ENCODE peak calls at places on chromosomes 11 and 22, in six cellular contexts. H is IMR-90, U is adrenal gland, L is tibial nerve, J is uterus, V is spleen. S is an unnamed sample.

GRCh38 chr11:8699903-8700302 is 17.3 kb downstream of the RPL27A start:
- DNase-seq in V (no peak), L (no peak), H (peak), J (peak), U (no peak), S (no peak)

GRCh38 chr11:17352925-17353227 is 1.3 kb downstream of the NCR3LG1 start:
- DNase-seq in U (no peak), V (peak), H (peak), J (peak), L (peak), S (peak)

GRCh38 chr11:383431-383830 is 10.6 kb upstream of the PKP3 start:
- DNase-seq in J (no peak), H (no peak), V (no peak), U (no peak), L (no peak), S (no peak)

GRCh38 chr11:128582496-128583366 is 4.6 kb downstream of the ETS1 start:
- DNase-seq in L (no peak), V (no peak), J (no peak), U (peak), H (peak), S (no peak)

GRCh38 chr11:102267602-102268001 is 49.7 kb upstream of the BIRC3 start:
- DNase-seq in J (peak), H (peak), U (peak), V (no peak), L (no peak), S (no peak)

GRCh38 chr11:59102259-59102765 is 4.7 kb upstream of the FAM111B start:
- DNase-seq in V (peak), J (peak), H (peak), U (peak), L (peak), S (peak)

GRCh38 chr11:128552783-128553661 is 34.3 kb downstream of the ETS1 start:
- DNase-seq in V (peak), L (no peak), H (peak), U (no peak), J (no peak), S (no peak)

GRCh38 chr22:45709004-45709739 is 37.5 kb downstream of the ATXN10 start:
- DNase-seq in L (no peak), H (peak), V (no peak), U (peak), J (no peak), S (no peak)

GRCh38 chr11:134598368-134598767 is 186.3 kb upstream of the B3GAT1 start:
- DNase-seq in U (no peak), H (no peak), L (no peak), J (no peak), V (no peak), S (no peak)

GRCh38 chr11:45028921-45029680 is 78.4 kb upstream of the TP53I11 start:
- DNase-seq in U (no peak), H (no peak), V (no peak), L (no peak), J (no peak), S (no peak)

GRCh38 chr11:3947084-3947483 is 91.6 kb downstream of the STIM1 start:
- DNase-seq in V (no peak), J (peak), U (peak), L (peak), H (peak), S (no peak)

GRCh38 chr11:123478352-123478986 is 48.4 kb downstream of the GRAMD1B start:
- DNase-seq in H (peak), L (no peak), U (peak), J (peak), V (no peak), S (no peak)

GRCh38 chr11:32109138-32109537 is 18.3 kb downstream of the RCN1 start:
- DNase-seq in L (no peak), J (no peak), V (no peak), H (peak), U (no peak), S (no peak)

GRCh38 chr11:70788247-70789022 is 390.1 kb downstream of the CTTN start:
- DNase-seq in V (no peak), L (no peak), H (peak), U (peak), J (no peak), S (no peak)

GRCh38 chr11:10655227-10655626 is 38.3 kb downstream of the IRAG1 start:
- DNase-seq in V (no peak), U (no peak), J (no peak), H (no peak), L (no peak), S (no peak)

GRCh38 chr11:72631806-72632731 is 42.2 kb downstream of the PDE2A start:
- DNase-seq in J (peak), U (peak), V (peak), H (no peak), L (no peak), S (peak)

GRCh38 chr22:21612858-21613257 is 17.0 kb downstream of the YDJC start:
- DNase-seq in U (no peak), L (no peak), J (no peak), V (no peak), H (no peak), S (no peak)

GRCh38 chr22:22119003-22119402 is 125.6 kb upstream of the VPREB1 start:
- DNase-seq in L (no peak), J (no peak), H (no peak), U (no peak), V (no peak), S (no peak)

GRCh38 chr11:77819921-77820564 is 479 bp downstream of the RSF1 start:
- DNase-seq in U (peak), V (no peak), L (peak), J (peak), H (peak), S (peak)

GRCh38 chr11:18752502-18752901 is 26.5 kb upstream of the IGSF22 start:
- DNase-seq in H (no peak), V (no peak), U (no peak), L (no peak), J (no peak), S (no peak)

GRCh38 chr11:134644489-134645456 is 232.7 kb upstream of the B3GAT1 start:
- DNase-seq in V (peak), H (no peak), U (no peak), L (no peak), J (no peak), S (no peak)

GRCh38 chr11:41714101-41714500 is 254.6 kb upstream of the LRRC4C start:
- DNase-seq in L (no peak), U (no peak), H (no peak), V (no peak), J (no peak), S (no peak)

GRCh38 chr22:45612451-45612901 is 59.2 kb upstream of the ATXN10 start:
- DNase-seq in U (peak), V (no peak), J (peak), L (peak), H (peak), S (peak)

GRCh38 chr22:21028277-21029251 is 3.8 kb downstream of the SLC7A4 start:
- DNase-seq in U (no peak), L (no peak), V (no peak), H (no peak), J (no peak), S (no peak)

DNA sequence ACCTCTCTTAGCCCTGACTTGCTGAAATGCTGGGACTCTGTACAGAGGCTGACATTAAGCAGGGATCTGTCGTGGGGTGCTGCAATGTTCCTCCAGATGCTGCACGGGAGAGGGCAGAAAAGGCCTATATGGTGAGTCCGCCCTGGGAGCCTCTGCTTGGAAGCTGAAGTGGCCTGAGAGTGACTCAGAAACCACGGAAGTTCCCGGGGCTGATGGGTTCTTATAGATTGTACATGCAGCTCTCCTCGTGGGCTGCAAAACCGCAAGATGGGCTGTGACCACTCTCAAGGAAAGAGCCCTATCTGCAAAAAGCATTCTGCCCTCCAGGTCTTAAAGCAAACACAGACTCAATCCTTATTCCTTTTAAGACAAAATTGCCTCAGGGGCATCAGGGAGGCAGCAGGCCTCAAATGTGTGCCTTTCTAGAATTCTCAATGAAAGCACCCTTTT is 5.8 kb upstream of the SLC43A3 start:
- DNase-seq in V (no peak), L (peak), U (no peak), H (peak), J (no peak), S (no peak)
- TF ChIP-seq POLR2A in V (no peak), L (no peak), U (no peak), H (no peak), J (no peak), S (no peak)

DNA sequence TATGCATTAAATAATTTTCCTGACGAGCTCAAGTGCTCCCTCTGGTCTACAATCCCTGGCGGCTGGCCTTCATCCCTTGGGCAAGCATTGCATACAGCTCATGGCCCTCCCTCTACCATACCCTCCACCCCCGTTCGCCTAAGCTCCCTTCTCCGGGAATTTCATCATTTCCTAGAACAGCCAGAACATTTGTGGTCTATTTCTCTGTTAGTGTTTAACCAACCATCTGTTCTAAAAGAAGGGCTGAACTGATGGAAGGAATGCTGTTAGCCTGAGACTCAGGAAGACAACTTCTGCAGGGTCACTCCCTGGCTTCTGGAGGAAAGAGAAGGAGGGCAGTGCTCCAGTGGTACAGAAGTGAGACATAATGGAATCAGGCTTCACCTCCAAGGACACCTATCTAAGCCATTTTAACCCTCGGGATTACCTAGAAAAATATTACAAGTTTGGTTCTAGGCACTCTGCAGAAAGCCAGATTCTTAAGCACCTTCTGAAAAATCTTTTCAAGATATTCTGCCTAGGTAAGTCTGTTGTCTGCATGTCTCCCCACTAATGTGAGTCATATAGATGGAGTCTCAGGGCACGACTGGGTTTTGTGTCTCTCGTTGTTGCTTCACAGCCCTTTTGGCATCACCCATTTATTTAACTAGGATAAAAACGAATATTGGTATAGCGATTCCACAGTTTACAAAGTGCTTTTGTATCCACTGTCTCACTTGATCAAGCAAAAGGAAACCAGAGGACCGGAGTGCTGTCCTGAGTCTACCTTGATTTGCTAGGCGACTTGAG is at the start of gene NNMT:
- DNase-seq in J (peak), V (no peak), U (peak), L (peak), H (peak), S (peak)
- TF ChIP-seq CTCF in J (no peak), V (no peak), U (no peak), L (no peak), H (peak), S (no peak)

GRCh38 chr11:2218234-2218633 is 46.6 kb upstream of the TH start:
- DNase-seq in U (no peak), H (no peak), V (no peak), L (no peak), J (no peak), S (no peak)

GRCh38 chr11:2215561-2216399 is 44.2 kb upstream of the TH start:
- DNase-seq in H (no peak), V (peak), U (peak), J (peak), L (no peak), S (no peak)

GRCh38 chr11:2216400-2217064 is 44.9 kb upstream of the TH start:
- DNase-seq in J (no peak), U (peak), L (no peak), H (no peak), V (no peak), S (no peak)

GRCh38 chr11:2219318-2220017 is 47.9 kb upstream of the TH start:
- DNase-seq in L (no peak), V (no peak), H (no peak), J (no peak), U (no peak), S (no peak)

GRCh38 chr11:2217211-2218081 is 45.8 kb upstream of the TH start:
- DNase-seq in L (no peak), J (no peak), U (peak), V (peak), H (no peak), S (peak)
- TF ChIP-seq POLR2A in L (no peak), J (no peak), U (no peak), V (no peak), H (no peak), S (no peak)

DNA sequence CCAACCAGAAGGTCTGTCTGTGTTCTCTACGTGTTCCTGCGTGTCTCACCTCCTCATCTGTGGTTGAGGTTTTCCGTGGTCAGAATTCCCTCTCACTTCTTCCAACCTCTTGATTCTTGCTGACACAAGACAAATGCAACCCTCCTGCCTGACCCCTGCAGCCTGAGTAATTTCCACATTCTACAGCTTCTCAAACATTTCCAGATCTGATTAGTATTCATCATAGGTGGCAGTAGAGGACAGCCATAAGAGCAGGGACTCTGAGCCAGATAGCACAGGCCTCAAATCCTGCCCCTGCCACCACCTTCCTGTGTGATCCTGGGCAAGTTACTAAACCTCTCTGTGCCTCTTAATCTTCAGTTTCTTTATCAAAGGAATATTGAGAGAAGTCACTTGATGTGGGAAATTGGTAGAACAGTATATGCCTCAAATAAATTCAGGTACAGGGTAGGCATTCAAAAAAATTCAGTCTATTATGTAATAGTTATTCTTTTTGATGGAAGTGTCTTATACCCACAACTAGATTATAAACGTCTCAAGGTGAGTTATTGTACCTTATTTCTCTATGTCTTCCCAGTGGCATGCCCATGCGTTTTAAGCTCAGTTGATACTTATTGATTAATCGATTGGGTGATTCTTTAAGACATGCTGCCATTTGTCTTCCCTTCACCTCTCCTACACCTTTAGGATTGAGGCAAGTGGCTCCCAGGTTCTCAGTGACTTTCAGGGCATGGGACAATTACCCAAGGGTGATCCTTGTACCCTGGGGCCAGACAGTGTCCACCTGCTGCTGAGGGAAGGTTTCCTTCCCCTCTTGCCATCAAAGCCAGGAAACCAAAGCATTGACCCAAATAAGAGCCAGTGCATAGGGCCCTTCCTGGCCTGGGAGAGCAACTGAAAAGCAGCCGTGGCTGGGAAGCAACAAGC is 19.6 kb downstream of the POU2AF1 start:
- DNase-seq in J (no peak), V (no peak), U (no peak), L (no peak), H (no peak), S (no peak)
- TF ChIP-seq CTCF in J (no peak), V (no peak), U (no peak), L (no peak), H (peak), S (no peak)

GRCh38 chr11:65316311-65316978 is 1.8 kb downstream of the CDC42EP2 start:
- DNase-seq in L (peak), V (no peak), J (peak), H (peak), U (no peak), S (peak)

GRCh38 chr11:65314501-65315203 is at the start of gene CDC42EP2:
- DNase-seq in V (peak), J (peak), H (peak), U (peak), L (peak), S (peak)

GRCh38 chr11:65316979-65317786 is 2.5 kb downstream of the CDC42EP2 start:
- DNase-seq in J (peak), U (peak), H (peak), V (no peak), L (peak), S (peak)

GRCh38 chr11:65315866-65316233 is 1.2 kb downstream of the CDC42EP2 start:
- DNase-seq in V (no peak), J (no peak), H (no peak), U (no peak), L (no peak), S (no peak)

DNA sequence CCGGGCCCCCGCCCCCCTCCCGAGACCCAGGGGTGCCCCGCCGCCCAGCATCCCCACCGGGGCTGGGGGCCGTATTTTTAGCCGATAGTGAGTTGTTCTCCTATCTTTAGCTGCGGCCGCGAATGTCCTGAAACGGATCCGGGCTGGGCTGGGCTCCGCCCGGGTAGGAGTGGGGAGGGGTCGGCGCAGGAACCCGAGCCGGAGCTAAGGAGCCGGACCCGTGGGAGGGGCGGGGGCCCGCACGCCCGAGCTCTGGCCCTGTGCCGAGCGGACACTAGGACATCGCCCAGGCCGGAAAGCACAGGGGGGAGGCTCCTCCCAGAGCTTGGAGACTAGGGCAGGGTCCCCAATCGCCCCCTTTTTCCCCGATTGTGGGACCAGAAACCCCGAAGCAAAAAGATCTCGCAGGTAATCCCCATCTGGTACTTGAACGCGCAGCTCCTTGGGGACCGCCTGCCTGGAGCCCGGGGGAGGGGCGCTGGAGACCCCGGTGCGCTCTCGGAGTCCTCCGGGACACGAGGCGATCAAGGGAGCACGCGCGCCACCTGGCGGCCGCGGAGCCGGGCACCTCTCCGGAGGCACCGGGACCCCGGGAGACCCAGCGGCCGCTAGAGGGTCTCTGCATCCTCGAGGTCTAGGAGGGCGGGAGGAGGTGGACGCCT is 669 bp downstream of the CDC42EP2 start:
- DNase-seq in H (peak), U (peak), J (peak), V (peak), L (peak), S (no peak)
- TF ChIP-seq POLR2A in H (peak), U (no peak), J (no peak), V (no peak), L (no peak), S (no peak)

GRCh38 chr11:127157225-127157624 is 156.7 kb upstream of the KIRREL3 start:
- DNase-seq in H (no peak), L (no peak), V (no peak), U (no peak), J (no peak), S (no peak)
- TF ChIP-seq CTCF in H (no peak), L (no peak), V (no peak), U (no peak), J (no peak), S (no peak)

DNA sequence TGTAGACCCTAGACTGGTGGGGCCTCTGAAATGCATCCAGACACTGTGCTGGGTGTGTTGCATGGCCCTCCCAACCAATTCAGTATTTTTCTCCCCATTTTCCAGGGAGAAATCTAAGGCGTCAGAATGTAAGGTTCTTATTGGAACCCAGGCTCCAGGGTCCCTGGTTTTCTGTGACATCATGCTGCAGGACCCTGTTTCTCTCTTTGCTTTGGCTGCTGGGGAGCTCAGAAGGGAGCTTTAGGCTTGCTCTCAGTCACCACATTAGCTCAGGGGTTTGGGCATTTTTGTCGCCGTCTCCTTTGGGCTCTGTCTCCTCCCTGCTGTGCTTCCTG is 2.9 kb downstream of the MYEOV start:
- DNase-seq in L (no peak), H (no peak), U (no peak), V (no peak), J (no peak), S (no peak)
- TF ChIP-seq POLR2A in L (no peak), H (no peak), U (no peak), V (no peak), J (no peak), S (no peak)

GRCh38 chr11:67640021-67640757 is 626 bp upstream of the TBX10 start:
- DNase-seq in J (no peak), V (peak), H (peak), U (peak), L (peak), S (peak)
- TF ChIP-seq CTCF in J (peak), V (peak), H (peak), U (peak), L (peak), S (no peak)

S was measured in lower leg skin.